ENCODE peak calls at places on chromosomes 11 and 22, in four cellular contexts. I is K562, F is GM12878, N is H1. B is an unnamed sample.
A peak's percentile ranks its signal among the peaks of the same experiment; 100 is the strongest.

GRCh38 chr22:29780781-29781676 is 13.9 kb downstream of the UQCR10 start:
- DNase-seq in F (no peak), N (no peak), I (peak; percentile 80), B (no peak)

GRCh38 chr11:124080319-124081001 is 34.8 kb upstream of the VWA5A start:
- DNase-seq in N (no peak), I (peak; percentile 12), F (no peak), B (no peak)

GRCh38 chr11:73137262-73137941 is 4.7 kb downstream of the FCHSD2 start:
- DNase-seq in I (no peak), N (no peak), F (no peak), B (no peak)

GRCh38 chr22:44758354-44758969 is 6.1 kb downstream of the ARHGAP8 start:
- DNase-seq in F (no peak), I (no peak), N (no peak), B (no peak)

GRCh38 chr11:67375320-67376021 is 2.1 kb upstream of the CLCF1 start:
- DNase-seq in N (no peak), F (no peak), I (no peak), B (no peak)

GRCh38 chr11:57434640-57435546 is 8.0 kb upstream of the SLC43A3 start:
- DNase-seq in F (no peak), N (no peak), I (no peak), B (no peak)

GRCh38 chr11:94131363-94132115 is 2.9 kb downstream of the PANX1 start:
- DNase-seq in F (no peak), N (no peak), I (no peak), B (no peak)

GRCh38 chr11:17574141-17574798 is 27.2 kb downstream of the OTOG start:
- DNase-seq in F (no peak), N (no peak), I (no peak), B (no peak)

GRCh38 chr11:82046778-82047177 is 686.9 kb downstream of the FAM181B start:
- DNase-seq in N (no peak), F (no peak), I (no peak), B (no peak)

GRCh38 chr11:126489791-126490190 is 134.3 kb downstream of the ST3GAL4 start:
- DNase-seq in I (no peak), N (no peak), F (no peak), B (no peak)

GRCh38 chr22:43846966-43847365 is 15.3 kb downstream of the SULT4A1 start:
- DNase-seq in F (no peak), I (no peak), N (no peak), B (no peak)

GRCh38 chr11:92211576-92212167 is 12.9 kb upstream of the FAT3 start:
- DNase-seq in F (no peak), I (no peak), N (no peak), B (no peak)

GRCh38 chr11:115488945-115489344 is 15.3 kb downstream of the CADM1 start:
- DNase-seq in I (no peak), N (no peak), F (no peak), B (no peak)

GRCh38 chr11:68202165-68202564 is 10.9 kb downstream of the KMT5B start:
- DNase-seq in I (no peak), F (no peak), N (no peak), B (no peak)

GRCh38 chr11:58919561-58919960 is 19.7 kb upstream of the GLYATL1 start:
- DNase-seq in N (no peak), F (no peak), I (no peak), B (no peak)

GRCh38 chr22:43301866-43302265 is 41.3 kb downstream of the SCUBE1 start:
- DNase-seq in N (no peak), I (no peak), F (no peak), B (no peak)

GRCh38 chr22:35743466-35743865 is 25.8 kb downstream of the APOL5 start:
- DNase-seq in I (no peak), N (no peak), F (no peak), B (no peak)

GRCh38 chr22:45094081-45094720 is 69.5 kb upstream of the NUP50 start:
- DNase-seq in F (no peak), N (no peak), I (no peak), B (no peak)

GRCh38 chr11:73249858-73250773 is 22.0 kb upstream of the P2RY6 start:
- DNase-seq in I (no peak), N (no peak), F (no peak), B (no peak)

GRCh38 chr11:128687321-128687720 is 6.6 kb upstream of the FLI1 start:
- DNase-seq in I (peak; percentile 24), N (no peak), F (no peak), B (no peak)

GRCh38 chr22:26852176-26852575 is 194.8 kb downstream of the MIAT start:
- DNase-seq in I (peak; percentile 39), N (no peak), F (no peak), B (no peak)

GRCh38 chr11:35531246-35531645 is 5.8 kb upstream of the PAMR1 start:
- DNase-seq in N (no peak), F (no peak), I (no peak), B (no peak)

GRCh38 chr11:12671378-12671777 is 2.8 kb upstream of the TEAD1 start:
- DNase-seq in I (no peak), F (no peak), N (no peak), B (no peak)

GRCh38 chr11:12674571-12674935 is 332 bp downstream of the TEAD1 start:
- DNase-seq in F (no peak), I (no peak), N (no peak), B (no peak)

GRCh38 chr11:12674936-12675696 is 895 bp downstream of the TEAD1 start:
- DNase-seq in N (no peak), I (peak; percentile 57), F (no peak), B (no peak)

GRCh38 chr11:12673924-12674570 is at the start of gene TEAD1:
- DNase-seq in N (peak; percentile 87), F (no peak), I (peak; percentile 99), B (peak; percentile 74)

DNA sequence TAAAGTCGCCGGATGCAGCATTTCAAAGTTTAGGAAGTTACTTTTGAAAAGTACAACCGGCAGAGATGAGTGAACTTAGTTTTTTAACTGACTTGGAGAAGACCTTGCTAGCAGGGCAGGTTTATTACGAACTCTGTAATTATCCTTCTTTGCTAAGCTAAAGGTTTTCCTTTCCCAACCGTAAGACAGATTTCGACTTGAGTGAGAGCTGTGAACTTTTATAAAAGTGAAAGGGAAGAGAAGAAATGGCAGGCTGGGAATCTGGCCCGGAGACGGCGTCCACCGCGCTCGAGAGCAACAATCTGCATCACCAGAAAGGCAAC is 659 bp upstream of the TEAD1 start:
- DNase-seq in I (no peak), F (no peak), N (no peak), B (no peak)
- TF ChIP-seq EGR1 in I (no peak), F (no peak), N (no peak), B (no peak)

GRCh38 chr11:65788801-65789200 is 1.9 kb downstream of the OVOL1 start:
- DNase-seq in I (no peak), N (no peak), F (no peak), B (no peak)
- H3K4me3 ChIP-seq in I (no peak overlapping the region), N (no peak overlapping the region), F (no peak overlapping the region), B (no peak overlapping the region)

GRCh38 chr22:23212061-23213030 is 32.0 kb downstream of the BCR start:
- DNase-seq in F (no peak), N (no peak), I (peak; percentile 60), B (no peak)
- TF ChIP-seq EGR1 in F (no peak), N (no peak), I (no peak), B (no peak)

GRCh38 chr11:34234086-34234740 is 123.6 kb downstream of the ABTB2 start:
- DNase-seq in N (peak; percentile 69), F (peak; percentile 88), I (peak; percentile 33), B (peak; percentile 64)
- H3K4me3 ChIP-seq in N (no peak overlapping the region), F (peak overlapping the region; percentile 29), I (no peak overlapping the region), B (peak overlapping the region; percentile 48)

GRCh38 chr11:39374963-39375698 is 2084.3 kb downstream of the LRRC4C start:
- DNase-seq in I (peak; percentile 6), N (no peak), F (no peak), B (peak; percentile 10)
- TF ChIP-seq EGR1 in I (no peak), N (no peak), F (no peak), B (no peak)

DNA sequence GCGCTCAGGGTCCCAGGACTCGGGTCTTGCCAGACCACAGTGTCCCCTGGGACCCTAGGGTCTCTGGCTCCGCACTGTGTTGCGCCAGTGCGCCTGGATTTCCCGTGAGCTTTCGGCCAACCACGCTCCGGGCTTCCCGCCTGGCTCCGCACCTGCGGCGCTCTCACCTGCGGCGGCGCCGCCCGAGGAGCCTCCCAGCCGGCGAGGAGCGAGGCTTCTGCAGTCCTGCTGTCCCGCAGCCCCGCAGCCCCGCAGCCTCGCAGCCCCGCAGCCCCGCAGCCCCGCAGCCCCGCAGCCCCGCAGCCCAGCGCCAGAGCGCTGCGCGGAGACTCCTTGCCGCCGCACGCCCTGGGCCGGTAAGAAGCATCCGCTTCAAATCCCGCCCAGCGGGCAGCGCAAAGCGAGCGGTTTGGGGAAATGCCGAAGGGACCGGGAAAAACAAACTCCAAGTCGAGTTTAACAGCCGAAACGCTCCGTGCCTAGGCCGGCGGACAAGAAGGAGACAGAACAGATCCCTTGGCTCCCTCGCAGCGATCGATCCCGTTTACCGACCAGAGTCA is 936 bp downstream of the ALX4 start:
- DNase-seq in F (no peak), I (no peak), N (no peak), B (no peak)
- H3K4me3 ChIP-seq in F (no peak overlapping the region), I (no peak overlapping the region), N (peak overlapping the region; percentile 36), B (no peak overlapping the region)